ENCODE peak calls at places on chromosomes 1 and 21, in ten cellular contexts. J is cardiac muscle cell; R is activated CD8-positive, alpha-beta T cell treated with anti-CD3 and anti-CD28 coated beads for 36 hours; O is cardiac fibroblast; X is GM13977; L is endothelial cell; U is CD8-positive, alpha-beta T cell; Z is astrocyte of the spinal cord; E is spleen; D is choroid plexus epithelial cell. I is an unnamed sample.

GRCh38 chr1:14955402-14955801 is 198.1 kb upstream of the TMEM51 start:
- DNase-seq in J (no peak), R (no peak), O (no peak), X (no peak), L (no peak), U (no peak), Z (no peak), E (no peak), D (no peak), I (no peak)

GRCh38 chr21:27190601-27191000 is 223.7 kb upstream of the ADAMTS5 start:
- DNase-seq in J (peak), R (no peak), O (peak), X (no peak), L (no peak), U (no peak), Z (peak), E (no peak), D (peak), I (no peak)

GRCh38 chr1:213162338-213162737 is 111.3 kb downstream of the RPS6KC1 start:
- DNase-seq in J (no peak), R (no peak), O (peak), X (no peak), L (no peak), U (no peak), Z (peak), E (no peak), D (peak), I (no peak)

GRCh38 chr1:172154571-172154970 is 265.9 kb upstream of the C1orf105 start:
- DNase-seq in J (no peak), R (no peak), O (peak), X (peak), L (no peak), U (no peak), Z (peak), E (no peak), D (peak), I (peak)

GRCh38 chr1:150293433-150294253 is at the start of gene MRPS21:
- DNase-seq in J (peak), R (peak), O (peak), X (peak), L (peak), U (peak), Z (peak), E (peak), D (peak), I (peak)

GRCh38 chr1:19430121-19431068 is 54.9 kb downstream of the CAPZB start:
- DNase-seq in J (no peak), R (peak), O (peak), X (no peak), L (no peak), U (no peak), Z (peak), E (no peak), D (peak), I (no peak)

GRCh38 chr1:10651377-10651776 is 145.1 kb downstream of the CASZ1 start:
- DNase-seq in J (no peak), R (no peak), O (no peak), X (no peak), L (peak), U (no peak), Z (no peak), E (no peak), D (no peak), I (no peak)

GRCh38 chr1:24939040-24939439 is 9.0 kb upstream of the RUNX3 start:
- DNase-seq in J (no peak), R (no peak), O (no peak), X (no peak), L (no peak), U (no peak), Z (no peak), E (no peak), D (no peak), I (no peak)

GRCh38 chr1:182863940-182864339 is 24.8 kb downstream of the DHX9 start:
- DNase-seq in J (no peak), R (no peak), O (no peak), X (no peak), L (no peak), U (no peak), Z (no peak), E (no peak), D (no peak), I (no peak)

GRCh38 chr1:211343607-211344334 is 17.1 kb downstream of the TRAF5 start:
- DNase-seq in J (no peak), R (no peak), O (peak), X (no peak), L (no peak), U (no peak), Z (no peak), E (no peak), D (no peak), I (no peak)

GRCh38 chr1:168087696-168088095 is 49.0 kb downstream of the GPR161 start:
- DNase-seq in J (no peak), R (no peak), O (no peak), X (no peak), L (no peak), U (no peak), Z (no peak), E (no peak), D (no peak), I (peak)

GRCh38 chr1:198936371-198937083 is 297.7 kb downstream of the PTPRC start:
- DNase-seq in J (no peak), R (no peak), O (peak), X (no peak), L (no peak), U (no peak), Z (peak), E (no peak), D (peak), I (no peak)

GRCh38 chr1:24526940-24527542 is 24.4 kb downstream of the RCAN3 start:
- DNase-seq in J (no peak), R (peak), O (peak), X (no peak), L (peak), U (peak), Z (peak), E (no peak), D (peak), I (peak)

GRCh38 chr1:229231754-229232119 is 39.2 kb upstream of the RAB4A start:
- DNase-seq in J (no peak), R (no peak), O (no peak), X (no peak), L (no peak), U (no peak), Z (no peak), E (no peak), D (no peak), I (no peak)

GRCh38 chr1:168085401-168085872 is 51.3 kb downstream of the GPR161 start:
- DNase-seq in J (no peak), R (no peak), O (no peak), X (no peak), L (no peak), U (no peak), Z (no peak), E (no peak), D (no peak), I (peak)

GRCh38 chr1:167763525-167764220 is 41.9 kb downstream of the MPZL1 start:
- DNase-seq in J (no peak), R (no peak), O (peak), X (no peak), L (no peak), U (no peak), Z (no peak), E (no peak), D (no peak), I (no peak)

GRCh38 chr1:177937931-177938330 is 31.9 kb downstream of the SEC16B start:
- DNase-seq in J (no peak), R (no peak), O (peak), X (no peak), L (no peak), U (no peak), Z (peak), E (no peak), D (peak), I (no peak)

GRCh38 chr1:65955071-65955470 is 162.4 kb downstream of the PDE4B start:
- DNase-seq in J (no peak), R (no peak), O (no peak), X (no peak), L (no peak), U (no peak), Z (no peak), E (no peak), D (peak), I (no peak)

GRCh38 chr1:158521666-158522058 is 32.5 kb downstream of the OR6Y1 start:
- DNase-seq in J (no peak), R (no peak), O (no peak), X (no peak), L (no peak), U (no peak), Z (no peak), E (no peak), D (no peak), I (no peak)

GRCh38 chr1:158527190-158527815 is 26.9 kb downstream of the OR6Y1 start:
- DNase-seq in J (peak), R (peak), O (peak), X (no peak), L (peak), U (no peak), Z (no peak), E (no peak), D (peak), I (no peak)
- TF ChIP-seq CTCF in J (peak), R (peak), O (peak), X (peak), L (peak), U (peak), Z (peak), E (no peak), D (peak), I (peak)

GRCh38 chr1:160124709-160125478 is 9.3 kb downstream of the ATP1A2 start:
- DNase-seq in J (no peak), R (no peak), O (peak), X (no peak), L (no peak), U (no peak), Z (peak), E (no peak), D (peak), I (no peak)
- TF ChIP-seq CTCF in J (no peak), R (no peak), O (peak), X (no peak), L (no peak), U (no peak), Z (peak), E (no peak), D (peak), I (no peak)

GRCh38 chr1:226404063-226404903 is 3.6 kb downstream of the PARP1 start:
- DNase-seq in J (no peak), R (no peak), O (peak), X (no peak), L (no peak), U (no peak), Z (no peak), E (peak), D (peak), I (no peak)

GRCh38 chr1:226402615-226403521 is 5.0 kb downstream of the PARP1 start:
- DNase-seq in J (no peak), R (no peak), O (no peak), X (no peak), L (no peak), U (no peak), Z (no peak), E (peak), D (no peak), I (no peak)

GRCh38 chr1:226404904-226405222 is 3.0 kb downstream of the PARP1 start:
- DNase-seq in J (no peak), R (no peak), O (no peak), X (no peak), L (no peak), U (no peak), Z (no peak), E (peak), D (no peak), I (no peak)

GRCh38 chr1:226405411-226405988 is 2.4 kb downstream of the PARP1 start:
- DNase-seq in J (no peak), R (peak), O (no peak), X (peak), L (no peak), U (no peak), Z (no peak), E (peak), D (no peak), I (peak)

GRCh38 chr1:226403522-226404034 is 4.3 kb downstream of the PARP1 start:
- DNase-seq in J (no peak), R (peak), O (peak), X (no peak), L (peak), U (no peak), Z (peak), E (no peak), D (peak), I (peak)
- TF ChIP-seq CTCF in J (peak), R (peak), O (peak), X (no peak), L (peak), U (no peak), Z (peak), E (peak), D (peak), I (peak)

GRCh38 chr1:87473203-87473661 is 144.6 kb downstream of the LMO4 start:
- DNase-seq in J (no peak), R (no peak), O (peak), X (no peak), L (no peak), U (no peak), Z (no peak), E (no peak), D (no peak), I (no peak)

GRCh38 chr1:87474098-87474497 is 145.4 kb downstream of the LMO4 start:
- DNase-seq in J (no peak), R (no peak), O (no peak), X (no peak), L (no peak), U (no peak), Z (no peak), E (no peak), D (no peak), I (no peak)

GRCh38 chr1:87472716-87473115 is 144.0 kb downstream of the LMO4 start:
- DNase-seq in J (no peak), R (no peak), O (no peak), X (no peak), L (no peak), U (no peak), Z (no peak), E (no peak), D (no peak), I (no peak)

GRCh38 chr1:87478231-87478630 is 149.6 kb downstream of the LMO4 start:
- DNase-seq in J (peak), R (no peak), O (peak), X (no peak), L (peak), U (no peak), Z (peak), E (no peak), D (peak), I (no peak)
- TF ChIP-seq CTCF in J (peak), R (no peak), O (no peak), X (no peak), L (no peak), U (no peak), Z (no peak), E (no peak), D (peak), I (peak)